ENCODE peak calls at places on chromosomes 1 and 21, in four cellular contexts. U is CD4-positive, alpha-beta memory T cell; M is breast epithelium; J is left ventricle myocardium inferior. P is an unnamed sample.

GRCh38 chr1:26411624-26412074 is 1.0 kb downstream of the LIN28A start:
- DNase-seq in U (no peak), M (no peak), J (no peak), P (no peak)

GRCh38 chr1:44239337-44239960 is 26.2 kb downstream of the DMAP1 start:
- DNase-seq in U (no peak), M (no peak), J (no peak), P (no peak)

GRCh38 chr1:179137623-179138235 is 55.9 kb downstream of the TOR3A start:
- DNase-seq in U (no peak), M (no peak), J (no peak), P (no peak)

GRCh38 chr1:113140588-113141446 is 67.8 kb downstream of the LRIG2 start:
- DNase-seq in U (peak; percentile 42), M (no peak), J (peak; percentile 40), P (no peak)

GRCh38 chr21:34132202-34132601 is 58.8 kb downstream of the MRPS6 start:
- DNase-seq in U (no peak), M (no peak), J (no peak), P (no peak)

GRCh38 chr1:201461193-201461657 is 7.8 kb downstream of the PHLDA3 start:
- DNase-seq in U (no peak), M (no peak), J (no peak), P (peak; percentile 96)

GRCh38 chr1:19815801-19816736 is 986 bp upstream of the RNF186 start:
- DNase-seq in U (no peak), M (no peak), J (no peak), P (no peak)

GRCh38 chr1:64147759-64148158 is 55.7 kb upstream of the UBE2U start:
- DNase-seq in U (no peak), M (no peak), J (no peak), P (no peak)

GRCh38 chr1:14782741-14783591 is 184.5 kb downstream of the KAZN start:
- DNase-seq in U (no peak), M (no peak), J (no peak), P (no peak)

GRCh38 chr1:24311234-24311633 is 7.9 kb upstream of the GRHL3 start:
- DNase-seq in U (no peak), M (no peak), J (no peak), P (no peak)

GRCh38 chr1:165162671-165163241 is 193.8 kb downstream of the LMX1A start:
- DNase-seq in U (no peak), M (peak; percentile 65), J (no peak), P (no peak)

GRCh38 chr1:20187103-20187812 is 940 bp upstream of the PLA2G2C start:
- DNase-seq in U (peak; percentile 31), M (peak; percentile 79), J (no peak), P (no peak)

GRCh38 chr1:43232482-43232881 is 37.3 kb upstream of the TMEM125 start:
- DNase-seq in U (no peak), M (no peak), J (no peak), P (no peak)

GRCh38 chr1:16392740-16393139 is 25.7 kb downstream of the SZRD1 start:
- DNase-seq in U (no peak), M (no peak), J (no peak), P (no peak)

GRCh38 chr1:32991819-32992488 is 27.3 kb upstream of the RNF19B start:
- DNase-seq in U (no peak), M (no peak), J (no peak), P (no peak)

GRCh38 chr1:32993215-32993566 is 28.6 kb upstream of the RNF19B start:
- DNase-seq in U (no peak), M (no peak), J (no peak), P (no peak)

GRCh38 chr1:32990887-32991286 is 26.3 kb upstream of the RNF19B start:
- DNase-seq in U (no peak), M (no peak), J (no peak), P (no peak)

GRCh38 chr1:32991386-32991785 is 26.8 kb upstream of the RNF19B start:
- DNase-seq in U (no peak), M (no peak), J (no peak), P (no peak)

GRCh38 chr1:32992489-32993214 is 28.0 kb upstream of the RNF19B start:
- DNase-seq in U (peak; percentile 18), M (peak; percentile 72), J (peak; percentile 76), P (peak; percentile 96)
- H3K4me3 ChIP-seq in U (no peak overlapping the region), M (no peak overlapping the region), J (no peak overlapping the region), P (no peak overlapping the region)

GRCh38 chr1:11289064-11289463 is 16.1 kb downstream of the UBIAD1 start:
- DNase-seq in U (no peak), M (no peak), J (no peak), P (peak; percentile 24)

GRCh38 chr1:11284784-11285183 is 11.8 kb downstream of the UBIAD1 start:
- DNase-seq in U (no peak), M (no peak), J (no peak), P (no peak)

GRCh38 chr1:11286735-11287410 is 13.9 kb downstream of the UBIAD1 start:
- DNase-seq in U (no peak), M (no peak), J (no peak), P (peak; percentile 87)

GRCh38 chr1:11283148-11283547 is 10.2 kb downstream of the UBIAD1 start:
- DNase-seq in U (no peak), M (no peak), J (no peak), P (no peak)

DNA sequence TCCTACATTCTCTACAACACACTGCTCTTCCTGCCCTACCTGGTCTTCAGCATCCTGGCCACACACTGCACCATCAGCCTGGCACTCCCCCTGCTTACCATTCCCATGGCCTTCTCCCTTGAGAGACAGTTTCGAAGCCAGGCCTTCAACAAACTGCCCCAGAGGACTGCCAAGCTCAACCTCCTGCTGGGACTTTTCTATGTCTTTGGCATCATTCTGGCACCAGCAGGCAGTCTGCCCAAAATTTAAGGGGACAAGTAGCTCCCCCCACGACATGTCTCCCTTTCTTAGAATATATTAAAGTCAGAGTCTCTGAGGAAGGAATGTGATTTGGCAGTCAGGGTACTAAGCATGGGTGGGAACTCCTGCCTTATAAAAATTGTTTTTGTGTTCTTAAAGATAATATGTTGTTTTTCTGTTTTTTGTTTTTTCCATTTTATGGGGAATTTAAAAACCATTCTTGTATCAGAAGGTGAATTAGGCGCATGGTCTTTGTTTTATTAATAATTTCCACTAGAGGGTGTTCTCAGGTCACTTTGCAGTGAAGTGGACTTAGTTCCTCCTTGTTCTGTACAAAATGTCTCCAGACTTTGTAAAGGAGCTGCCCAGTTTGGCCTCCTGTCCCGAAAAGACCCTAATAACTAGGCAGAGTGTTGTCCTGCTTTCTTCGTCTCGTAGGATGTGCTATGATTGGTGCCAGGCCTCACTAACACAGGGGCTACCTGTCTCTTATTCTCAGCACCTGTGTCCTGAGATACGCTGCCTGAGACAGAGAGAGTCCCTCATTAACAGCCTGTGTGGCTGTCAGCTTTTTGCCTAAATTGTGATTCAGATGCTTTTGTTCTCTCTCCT is 13.1 kb downstream of the UBIAD1 start:
- DNase-seq in U (no peak), M (no peak), J (no peak), P (no peak)
- H3K4me3 ChIP-seq in U (no peak overlapping the region), M (no peak overlapping the region), J (no peak overlapping the region), P (no peak overlapping the region)

GRCh38 chr1:229237320-229237719 is 33.6 kb upstream of the RAB4A start:
- DNase-seq in U (no peak), M (no peak), J (no peak), P (no peak)
- H3K4me3 ChIP-seq in U (no peak overlapping the region), M (no peak overlapping the region), J (no peak overlapping the region), P (no peak overlapping the region)

GRCh38 chr1:87916965-87917364 is 588.3 kb downstream of the LMO4 start:
- DNase-seq in U (no peak), M (no peak), J (no peak), P (peak; percentile 10)

GRCh38 chr1:87915771-87916170 is 587.1 kb downstream of the LMO4 start:
- DNase-seq in U (no peak), M (no peak), J (no peak), P (no peak)

GRCh38 chr1:87922885-87923284 is 594.2 kb downstream of the LMO4 start:
- DNase-seq in U (no peak), M (no peak), J (no peak), P (no peak)

GRCh38 chr1:87914396-87914795 is 585.7 kb downstream of the LMO4 start:
- DNase-seq in U (no peak), M (no peak), J (no peak), P (no peak)

GRCh38 chr1:87918398-87918797 is 589.7 kb downstream of the LMO4 start:
- DNase-seq in U (no peak), M (no peak), J (no peak), P (no peak)
- H3K4me3 ChIP-seq in U (no peak overlapping the region), M (no peak overlapping the region), J (no peak overlapping the region), P (no peak overlapping the region)

GRCh38 chr1:30755746-30756145 is 1.8 kb downstream of the LAPTM5 start:
- DNase-seq in U (no peak), M (no peak), J (no peak), P (no peak)
- H3K4me3 ChIP-seq in U (peak overlapping the region; percentile 96), M (peak overlapping the region; percentile 57), J (peak overlapping the region; percentile 55), P (no peak overlapping the region)

GRCh38 chr1:46725736-46726108 is 6.8 kb upstream of the EFCAB14 start:
- DNase-seq in U (no peak), M (no peak), J (no peak), P (peak; percentile 26)

GRCh38 chr1:46723901-46724300 is 5.0 kb upstream of the EFCAB14 start:
- DNase-seq in U (no peak), M (no peak), J (no peak), P (no peak)

GRCh38 chr1:46721204-46721603 is 2.3 kb upstream of the EFCAB14 start:
- DNase-seq in U (no peak), M (no peak), J (no peak), P (no peak)

GRCh38 chr1:46721806-46722205 is 2.9 kb upstream of the EFCAB14 start:
- DNase-seq in U (no peak), M (no peak), J (no peak), P (no peak)

DNA sequence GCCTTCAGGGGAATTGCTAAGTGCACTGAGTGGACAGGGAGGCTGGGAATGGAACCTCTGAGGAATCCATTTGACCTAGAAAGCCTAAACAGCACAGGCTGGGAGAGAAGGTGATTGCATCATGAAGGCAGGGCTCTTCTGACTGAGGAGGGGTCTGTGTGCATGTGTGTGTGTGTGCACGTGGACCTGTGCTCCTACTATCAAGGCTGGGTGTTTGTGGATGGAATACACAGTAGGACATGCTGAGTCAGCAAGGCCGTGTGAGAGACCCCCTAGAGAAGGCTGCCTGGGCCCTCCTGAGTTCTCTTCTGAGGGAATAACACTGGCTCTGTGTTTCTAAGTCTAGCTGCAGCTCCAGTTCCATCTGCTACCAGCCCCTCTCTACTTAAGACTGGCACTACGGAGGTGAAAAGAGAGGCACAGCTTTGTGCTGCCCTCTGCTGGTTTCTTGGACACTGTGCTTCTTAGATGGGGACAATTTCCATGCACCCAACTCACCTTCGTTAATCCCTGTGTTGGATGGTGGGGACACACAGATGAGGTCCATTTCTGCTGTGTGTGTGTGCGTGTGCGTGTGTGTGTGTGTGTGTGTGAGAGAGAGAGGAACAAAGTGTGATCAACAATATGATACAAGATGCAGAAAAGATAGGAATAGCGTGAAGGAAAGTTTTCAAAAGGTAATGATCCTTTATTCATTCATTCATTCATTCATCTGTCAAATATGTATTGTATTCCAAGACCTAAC is 6.2 kb upstream of the EFCAB14 start:
- DNase-seq in U (peak; percentile 71), M (no peak), J (peak; percentile 48), P (peak; percentile 41)
- H3K4me3 ChIP-seq in U (no peak overlapping the region), M (no peak overlapping the region), J (no peak overlapping the region), P (no peak overlapping the region)

GRCh38 chr1:2132222-2133038 is 62.1 kb downstream of the FAAP20 start:
- DNase-seq in U (no peak), M (no peak), J (peak; percentile 30), P (no peak)
- H3K4me3 ChIP-seq in U (peak overlapping the region; percentile 61), M (peak overlapping the region; percentile 60), J (peak overlapping the region; percentile 67), P (peak overlapping the region; percentile 50)